ENCODE peak calls at places on chromosome 7, in seven cellular contexts. Z is sigmoid colon, T is thoracic aorta, O is fibroblast of lung, A is mammary epithelial cell, H is PC-9, V is cardiac muscle cell. D is an unnamed sample.

GRCh38 chr7:111047595-111047994 is 43.3 kb upstream of the LRRN3 start:
- DNase-seq in Z (no peak), T (no peak), O (no peak), A (no peak), H (no peak), V (no peak), D (no peak)

GRCh38 chr7:120725376-120726039 is 132.4 kb downstream of the TSPAN12 start:
- DNase-seq in Z (no peak), T (no peak), O (peak), A (no peak), H (no peak), V (peak), D (peak)

GRCh38 chr7:155448632-155449007 is 9.3 kb upstream of the EN2 start:
- DNase-seq in Z (no peak), T (no peak), O (no peak), A (no peak), H (no peak), V (no peak), D (no peak)

GRCh38 chr7:42350801-42351200 is 113.8 kb upstream of the GLI3 start:
- DNase-seq in Z (no peak), T (no peak), O (peak), A (no peak), H (no peak), V (no peak), D (no peak)

GRCh38 chr7:30859202-30859939 is 52.3 kb upstream of the AQP1 start:
- DNase-seq in Z (no peak), T (no peak), O (no peak), A (no peak), H (no peak), V (no peak), D (no peak)

GRCh38 chr7:75669579-75669978 is 69.2 kb downstream of the HIP1 start:
- DNase-seq in Z (no peak), T (no peak), O (no peak), A (no peak), H (no peak), V (no peak), D (no peak)

GRCh38 chr7:148916186-148916585 is 32.1 kb upstream of the EZH2 start:
- DNase-seq in Z (no peak), T (no peak), O (peak), A (no peak), H (no peak), V (no peak), D (no peak)

GRCh38 chr7:140062118-140062527 is 628 bp downstream of the PARP12 start:
- DNase-seq in Z (no peak), T (no peak), O (no peak), A (peak), H (no peak), V (no peak), D (no peak)

GRCh38 chr7:126228356-126229061 is 1024.2 kb downstream of the GRM8 start:
- DNase-seq in Z (no peak), T (no peak), O (no peak), A (no peak), H (no peak), V (no peak), D (no peak)

GRCh38 chr7:154338709-154339108 is 286.5 kb downstream of the DPP6 start:
- DNase-seq in Z (no peak), T (no peak), O (no peak), A (no peak), H (no peak), V (no peak), D (no peak)

GRCh38 chr7:6209340-6209739 is 63.1 kb downstream of the CYTH3 start:
- DNase-seq in Z (no peak), T (no peak), O (peak), A (no peak), H (no peak), V (no peak), D (no peak)

GRCh38 chr7:95327356-95327755 is 3.0 kb upstream of the PON1 start:
- DNase-seq in Z (no peak), T (no peak), O (no peak), A (no peak), H (no peak), V (no peak), D (no peak)

GRCh38 chr7:40219917-40220316 is 85.1 kb downstream of the SUGCT start:
- DNase-seq in Z (no peak), T (no peak), O (peak), A (peak), H (no peak), V (no peak), D (no peak)

GRCh38 chr7:120658516-120658915 is 199.4 kb downstream of the TSPAN12 start:
- DNase-seq in Z (no peak), T (no peak), O (no peak), A (peak), H (no peak), V (no peak), D (no peak)

GRCh38 chr7:3200504-3200903 is 100.5 kb upstream of the SDK1 start:
- DNase-seq in Z (peak), T (no peak), O (peak), A (peak), H (no peak), V (peak), D (peak)

GRCh38 chr7:115662120-115662519 is 368.4 kb downstream of the TFEC start:
- DNase-seq in Z (no peak), T (no peak), O (no peak), A (no peak), H (no peak), V (no peak), D (peak)

GRCh38 chr7:153398370-153398769 is 638.8 kb downstream of the ACTR3B start:
- DNase-seq in Z (no peak), T (no peak), O (no peak), A (no peak), H (no peak), V (no peak), D (no peak)

GRCh38 chr7:42107484-42107883 is 129.5 kb downstream of the GLI3 start:
- DNase-seq in Z (no peak), T (no peak), O (peak), A (no peak), H (no peak), V (peak), D (peak)

GRCh38 chr7:154862153-154862791 is 140.7 kb downstream of the PAXIP1 start:
- DNase-seq in Z (peak), T (no peak), O (no peak), A (no peak), H (no peak), V (no peak), D (no peak)

GRCh38 chr7:2417981-2418481 is 14.6 kb downstream of the CHST12 start:
- DNase-seq in Z (no peak), T (no peak), O (no peak), A (peak), H (no peak), V (no peak), D (no peak)

GRCh38 chr7:23653942-23654341 is 26.1 kb upstream of the FAM221A start:
- DNase-seq in Z (no peak), T (no peak), O (no peak), A (no peak), H (no peak), V (peak), D (no peak)

GRCh38 chr7:94250984-94251383 is 143.7 kb upstream of the COL1A2 start:
- DNase-seq in Z (no peak), T (no peak), O (no peak), A (no peak), H (no peak), V (no peak), D (no peak)

GRCh38 chr7:94252971-94253370 is 141.7 kb upstream of the COL1A2 start:
- DNase-seq in Z (no peak), T (no peak), O (peak), A (no peak), H (no peak), V (peak), D (no peak)

GRCh38 chr7:94250124-94250523 is 144.6 kb upstream of the COL1A2 start:
- DNase-seq in Z (no peak), T (no peak), O (no peak), A (no peak), H (no peak), V (no peak), D (no peak)

GRCh38 chr7:94252124-94252523 is 142.6 kb upstream of the COL1A2 start:
- DNase-seq in Z (no peak), T (no peak), O (no peak), A (no peak), H (no peak), V (no peak), D (no peak)

DNA sequence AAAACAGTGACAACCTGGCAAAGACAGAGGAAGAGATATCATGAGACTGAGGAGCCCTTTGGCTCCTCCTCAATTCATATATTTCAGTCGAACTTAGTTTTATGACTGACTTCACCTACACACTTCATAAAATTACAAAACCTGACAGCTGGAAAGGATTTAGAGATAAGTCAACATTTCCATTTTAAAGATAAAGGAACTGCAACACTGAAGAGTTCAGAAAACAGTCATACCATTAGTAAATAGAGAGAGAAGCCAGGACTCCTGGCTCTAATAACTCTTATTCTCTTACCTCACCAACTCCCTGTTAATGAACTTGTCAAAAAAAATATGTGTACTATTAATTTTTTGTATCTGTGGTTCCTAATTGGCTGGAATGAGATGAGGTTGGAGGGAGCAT is 141.0 kb upstream of the COL1A2 start:
- DNase-seq in Z (no peak), T (no peak), O (no peak), A (no peak), H (no peak), V (no peak), D (no peak)
- H3K27ac ChIP-seq in Z (no peak), T (no peak), O (no peak), A (no peak), H (no peak), V (no peak), D (no peak)

GRCh38 chr7:93538061-93538460 is 36.5 kb downstream of the CALCR start:
- DNase-seq in Z (no peak), T (no peak), O (no peak), A (no peak), H (peak), V (no peak), D (no peak)
- TF ChIP-seq CTCF in Z (no peak), T (no peak), O (no peak), A (no peak), H (no peak), V (no peak), D (no peak)

DNA sequence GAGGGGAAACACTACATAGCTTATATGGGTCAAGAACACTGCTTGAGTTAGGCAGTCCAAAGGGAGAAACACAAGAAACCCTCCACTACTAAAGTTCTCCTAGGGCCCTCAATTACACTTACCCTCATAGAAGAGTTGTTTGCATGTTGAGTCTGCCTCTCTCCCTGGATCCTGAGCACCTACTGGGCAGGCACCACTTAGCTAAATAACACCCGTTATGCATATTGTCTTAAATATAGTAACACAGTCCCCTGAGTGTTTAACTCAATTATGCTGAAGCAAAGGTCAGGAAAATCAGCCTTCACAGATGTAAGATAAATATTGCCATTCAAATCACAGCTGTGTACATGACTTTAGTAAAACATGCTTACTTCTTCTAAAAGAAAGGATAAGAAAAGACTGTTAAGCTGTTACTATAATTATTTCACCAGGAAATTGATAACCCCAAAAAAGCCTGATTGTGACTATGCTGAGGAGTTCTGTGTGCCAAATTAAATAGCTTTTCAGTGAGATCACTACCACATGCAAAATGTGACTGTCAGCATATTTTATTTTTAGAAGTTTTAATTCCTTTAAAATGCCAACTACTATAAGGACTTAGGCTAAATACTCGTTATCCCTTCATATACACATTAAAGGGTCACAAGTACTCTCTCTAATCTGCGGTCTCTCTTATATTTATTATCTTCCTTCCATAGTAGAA is 733.9 kb upstream of the PHF14 start:
- DNase-seq in Z (no peak), T (no peak), O (peak), A (no peak), H (no peak), V (peak), D (no peak)
- H3K27ac ChIP-seq in Z (no peak), T (no peak), O (no peak), A (no peak), H (no peak), V (peak), D (no peak)

DNA sequence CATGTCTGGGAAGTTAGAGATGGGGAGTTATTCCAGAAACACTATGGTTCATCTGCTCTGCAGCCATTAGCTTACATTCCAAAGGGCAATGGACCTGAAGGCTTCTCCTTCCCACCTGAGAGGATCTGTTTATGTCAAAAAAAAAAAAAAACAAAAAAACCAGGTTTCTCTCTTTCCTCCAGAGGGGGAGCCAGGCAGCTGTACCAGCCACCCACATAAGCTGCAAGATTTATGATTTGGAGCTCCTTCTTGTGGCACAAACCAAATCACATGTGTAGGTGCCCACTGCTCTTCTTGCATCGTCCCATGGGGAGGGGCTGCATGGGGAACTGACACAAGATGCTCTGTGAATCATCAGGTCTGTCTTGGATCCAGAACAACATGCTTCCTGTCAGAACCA is 231.6 kb upstream of the IGFBP3 start:
- DNase-seq in Z (no peak), T (no peak), O (no peak), A (no peak), H (peak), V (no peak), D (no peak)
- TF ChIP-seq CTCF in Z (no peak), T (no peak), O (no peak), A (no peak), H (peak), V (no peak), D (no peak)

DNA sequence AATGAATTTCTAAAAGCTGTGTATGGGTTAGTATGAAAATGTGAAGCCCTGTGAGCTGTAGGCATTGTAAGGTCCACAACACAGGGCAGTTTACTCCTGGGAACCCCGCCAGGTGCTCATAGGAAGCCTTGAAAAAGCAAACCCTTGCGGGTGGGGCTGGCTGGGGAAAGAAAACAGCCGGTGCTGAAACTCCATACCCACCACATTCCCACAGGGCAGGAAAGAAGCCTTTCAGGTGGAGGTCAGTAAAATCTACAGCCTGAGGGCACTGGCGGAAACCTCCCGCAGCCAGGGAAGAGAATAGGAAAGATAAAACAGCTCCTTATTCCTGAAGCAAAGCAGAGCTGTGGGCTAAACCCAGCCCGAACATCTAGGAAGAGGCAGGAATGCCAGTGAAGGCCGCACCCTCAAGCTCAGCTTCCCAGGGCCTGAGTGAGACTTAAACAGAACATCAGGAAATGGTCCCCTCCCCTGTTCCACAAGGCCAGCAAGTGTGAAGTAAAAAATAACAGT is 34.7 kb downstream of the PODXL start:
- DNase-seq in Z (peak), T (no peak), O (no peak), A (no peak), H (peak), V (no peak), D (peak)
- H3K27ac ChIP-seq in Z (peak), T (peak), O (no peak), A (no peak), H (peak), V (peak), D (peak)

D was measured in RWPE1.